ENCODE peak calls at places on chromosomes 3 and 15, in four cellular contexts. O, V, A and F are unnamed samples.
A peak's percentile ranks its signal among the peaks of the same experiment; 100 is the strongest.

GRCh38 chr3:49469037-49469875 is 811 bp upstream of the DAG1 start:
- DNase-seq in O (no peak), V (no peak), A (peak; percentile 33), F (no peak)

GRCh38 chr3:41202834-41203345 is 3.6 kb downstream of the CTNNB1 start:
- DNase-seq in O (no peak), V (no peak), A (no peak), F (no peak)

GRCh38 chr3:34363871-34364270 is 565.4 kb downstream of the PDCD6IP start:
- DNase-seq in O (no peak), V (no peak), A (no peak), F (no peak)

GRCh38 chr15:32683906-32684584 is 33.8 kb upstream of the GREM1 start:
- DNase-seq in O (no peak), V (no peak), A (no peak), F (no peak)

GRCh38 chr3:172397716-172398405 is 50.4 kb downstream of the GHSR start:
- DNase-seq in O (no peak), V (no peak), A (no peak), F (no peak)

GRCh38 chr3:156939315-156939714 is 113.2 kb downstream of the LEKR1 start:
- DNase-seq in O (no peak), V (no peak), A (no peak), F (no peak)

GRCh38 chr3:136862611-136862951 is 573 bp downstream of the NCK1 start:
- DNase-seq in O (peak; percentile 29), V (peak; percentile 32), A (no peak), F (peak; percentile 48)

GRCh38 chr3:25854635-25855034 is 64.7 kb downstream of the OXSM start:
- DNase-seq in O (no peak), V (no peak), A (no peak), F (no peak)

GRCh38 chr3:59678042-59678707 is 628.4 kb upstream of the CFAP20DC start:
- DNase-seq in O (no peak), V (no peak), A (no peak), F (no peak)

GRCh38 chr3:48848816-48849515 is 1.3 kb upstream of the PRKAR2A start:
- DNase-seq in O (no peak), V (no peak), A (no peak), F (no peak)

GRCh38 chr15:96334017-96334704 is 3.7 kb downstream of the NR2F2 start:
- DNase-seq in O (no peak), V (no peak), A (no peak), F (no peak)

GRCh38 chr3:16069149-16069922 is 105.1 kb upstream of the GALNT15 start:
- DNase-seq in O (no peak), V (no peak), A (no peak), F (no peak)

GRCh38 chr3:64872385-64872784 is 184.6 kb upstream of the ADAMTS9 start:
- DNase-seq in O (no peak), V (no peak), A (no peak), F (no peak)

GRCh38 chr3:38658886-38659285 is 9.4 kb upstream of the SCN5A start:
- DNase-seq in O (no peak), V (no peak), A (no peak), F (no peak)

GRCh38 chr3:192772495-192772894 is 45.2 kb upstream of the FGF12 start:
- DNase-seq in O (no peak), V (no peak), A (no peak), F (no peak)

GRCh38 chr3:170523248-170523647 is 62.6 kb downstream of the SLC7A14 start:
- DNase-seq in O (no peak), V (no peak), A (no peak), F (no peak)

GRCh38 chr3:49786357-49787181 is at the start of gene IP6K1:
- DNase-seq in O (peak; percentile 100), V (peak; percentile 99), A (peak; percentile 100), F (peak; percentile 100)

GRCh38 chr3:54654776-54655175 is 273.1 kb downstream of the LRTM1 start:
- DNase-seq in O (no peak), V (no peak), A (no peak), F (no peak)

GRCh38 chr3:153658151-153658550 is 463.0 kb upstream of the ARHGEF26 start:
- DNase-seq in O (no peak), V (no peak), A (no peak), F (no peak)

GRCh38 chr3:102299125-102299877 is 135.5 kb upstream of the ZPLD1 start:
- DNase-seq in O (no peak), V (no peak), A (no peak), F (peak; percentile 25)

GRCh38 chr3:81716870-81717509 is 44.5 kb downstream of the GBE1 start:
- DNase-seq in O (no peak), V (no peak), A (no peak), F (no peak)

GRCh38 chr15:32842081-32842480 is 124.3 kb downstream of the GREM1 start:
- DNase-seq in O (no peak), V (no peak), A (no peak), F (no peak)

GRCh38 chr3:128326051-128326823 is 140.5 kb downstream of the DNAJB8 start:
- DNase-seq in O (no peak), V (no peak), A (no peak), F (no peak)

GRCh38 chr3:127865941-127866340 is 43.6 kb upstream of the MGLL start:
- DNase-seq in O (no peak), V (no peak), A (no peak), F (no peak)

GRCh38 chr3:124832782-124833709 is 54.1 kb downstream of the ITGB5 start:
- DNase-seq in O (no peak), V (no peak), A (no peak), F (no peak)

GRCh38 chr3:100042577-100042981 is 71.7 kb downstream of the FILIP1L start:
- DNase-seq in O (no peak), V (no peak), A (no peak), F (no peak)

GRCh38 chr3:62950227-62950626 is 75.0 kb upstream of the CADPS start:
- DNase-seq in O (no peak), V (no peak), A (no peak), F (no peak)

GRCh38 chr3:177746259-177747021 is 549.2 kb upstream of the TBL1XR1 start:
- DNase-seq in O (no peak), V (no peak), A (no peak), F (no peak)